ENCODE peak calls at places on chromosomes 3 and 15, in seven cellular contexts. A is uterus, W is MM.1S, F is keratinocyte, K is HCT116, T is heart right ventricle, X is fibroblast of pulmonary artery. V is an unnamed sample.

GRCh38 chr15:70704166-70704565 is 59.2 kb downstream of the UACA start:
- DNase-seq in F (no peak), W (no peak), K (no peak), X (no peak), T (no peak), A (no peak), V (no peak)

GRCh38 chr3:60365360-60365759 is 885.9 kb downstream of the FHIT start:
- DNase-seq in K (no peak), F (no peak), T (no peak), X (peak), A (no peak), W (no peak), V (no peak)

GRCh38 chr3:50256978-50257890 is 11.7 kb upstream of the SEMA3B start:
- DNase-seq in W (peak), F (no peak), X (peak), A (no peak), K (no peak), T (no peak), V (no peak)

GRCh38 chr3:124587053-124587408 is 143.2 kb upstream of the UMPS start:
- DNase-seq in K (no peak), X (no peak), A (no peak), T (no peak), F (no peak), W (no peak), V (no peak)

GRCh38 chr3:31008986-31009385 is 114.5 kb upstream of the GADL1 start:
- DNase-seq in X (peak), K (no peak), W (no peak), F (peak), T (no peak), A (no peak), V (no peak)

GRCh38 chr15:55917881-55918296 is 75.5 kb downstream of the NEDD4 start:
- DNase-seq in F (peak), X (peak), A (peak), K (peak), T (no peak), W (peak), V (peak)

GRCh38 chr15:67190326-67190725 is 64.1 kb downstream of the AAGAB start:
- DNase-seq in A (no peak), K (no peak), F (no peak), X (no peak), W (no peak), T (no peak), V (no peak)

GRCh38 chr3:194163697-194164096 is 27.7 kb downstream of the HES1 start:
- DNase-seq in A (no peak), F (no peak), K (no peak), T (no peak), X (no peak), W (no peak), V (no peak)

GRCh38 chr3:129413687-129414506 is 14.5 kb downstream of the EFCAB12 start:
- DNase-seq in T (no peak), W (no peak), X (peak), A (no peak), F (no peak), K (no peak), V (peak)

GRCh38 chr3:60584250-60584649 is 667.0 kb downstream of the FHIT start:
- DNase-seq in A (no peak), X (no peak), T (no peak), F (no peak), W (no peak), K (no peak), V (no peak)

GRCh38 chr3:10945683-10946287 is 46.8 kb upstream of the SLC6A1 start:
- DNase-seq in F (no peak), A (peak), W (peak), X (peak), K (peak), T (peak), V (no peak)

GRCh38 chr15:101309436-101310162 is 14.6 kb upstream of the SNRPA1 start:
- DNase-seq in W (no peak), X (no peak), T (no peak), F (no peak), K (no peak), A (peak), V (no peak)

GRCh38 chr3:27353221-27353620 is 16.0 kb downstream of the NEK10 start:
- DNase-seq in K (no peak), F (no peak), T (no peak), A (no peak), W (no peak), X (peak), V (no peak)

GRCh38 chr3:34178415-34178814 is 380.0 kb downstream of the PDCD6IP start:
- DNase-seq in F (no peak), W (no peak), K (no peak), A (no peak), T (no peak), X (peak), V (no peak)

GRCh38 chr3:117788086-117788485 is 1078.5 kb downstream of the TUSC7 start:
- DNase-seq in K (no peak), F (no peak), X (peak), A (no peak), T (no peak), W (no peak), V (peak)

GRCh38 chr3:44099566-44100297 is 142.0 kb upstream of the TOPAZ1 start:
- DNase-seq in K (no peak), A (no peak), F (no peak), X (no peak), T (no peak), W (no peak), V (no peak)

GRCh38 chr3:12484983-12485327 is 675 bp downstream of the TSEN2 start:
- DNase-seq in K (no peak), X (no peak), T (no peak), F (no peak), W (no peak), A (no peak), V (no peak)

GRCh38 chr3:12483872-12484197 is 445 bp upstream of the TSEN2 start:
- DNase-seq in T (no peak), W (no peak), K (no peak), A (no peak), F (no peak), X (no peak), V (no peak)

GRCh38 chr3:12484198-12484982 is at the start of gene TSEN2:
- DNase-seq in A (peak), T (peak), W (peak), K (peak), F (peak), X (peak), V (peak)

GRCh38 chr3:12486001-12486400 is 1.7 kb downstream of the TSEN2 start:
- DNase-seq in W (no peak), A (no peak), K (no peak), T (no peak), X (no peak), F (no peak), V (no peak)

GRCh38 chr3:12483364-12483763 is 916 bp upstream of the TSEN2 start:
- DNase-seq in K (no peak), T (no peak), X (peak), A (no peak), W (no peak), F (no peak), V (no peak)
- H3K4me3 ChIP-seq in K (peak), T (peak), X (no peak), A (peak), W (peak), F (no peak), V (no peak)

GRCh38 chr3:207973-208372 is 11.4 kb downstream of the CHL1 start:
- DNase-seq in F (no peak), X (no peak), T (no peak), A (no peak), K (no peak), W (no peak), V (no peak)
- TF ChIP-seq CTCF in F (no peak), X (no peak), T (no peak), A (no peak), K (no peak), W (no peak), V (no peak)

DNA sequence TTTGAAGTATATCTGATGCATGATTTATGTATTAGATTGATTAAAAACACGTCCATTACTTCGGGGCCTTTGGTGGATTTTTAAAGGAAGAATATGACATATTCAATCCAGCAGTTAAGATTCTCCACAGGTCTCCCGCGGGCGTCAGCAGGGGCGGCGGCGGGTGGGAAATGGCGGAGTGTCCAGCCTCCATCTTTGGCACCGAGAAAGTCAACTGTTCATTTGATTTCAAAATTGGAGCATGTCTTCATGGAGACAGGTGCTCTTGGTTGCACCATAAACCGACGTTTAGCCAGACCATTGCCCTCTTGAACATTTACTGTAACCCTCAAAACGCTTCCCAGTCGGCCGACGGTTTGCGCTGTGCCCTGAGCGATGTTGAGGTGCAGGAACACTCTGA is 7.2 kb upstream of the NANOGP8 start:
- DNase-seq in K (no peak), X (no peak), A (no peak), W (no peak), F (no peak), T (no peak), V (no peak)
- H3K4me3 ChIP-seq in K (no peak), X (no peak), A (no peak), W (no peak), F (no peak), T (no peak), V (no peak)

GRCh38 chr3:13931172-13931571 is 51.3 kb upstream of the WNT7A start:
- DNase-seq in W (no peak), K (no peak), T (no peak), X (no peak), A (no peak), F (no peak), V (no peak)

GRCh38 chr3:13932578-13933295 is 52.9 kb upstream of the WNT7A start:
- DNase-seq in K (no peak), T (peak), F (no peak), W (no peak), X (no peak), A (no peak), V (no peak)

GRCh38 chr3:13927295-13927694 is 47.4 kb upstream of the WNT7A start:
- DNase-seq in F (no peak), W (no peak), A (no peak), K (peak), X (no peak), T (no peak), V (no peak)
- TF ChIP-seq CTCF in F (no peak), W (no peak), A (no peak), K (peak), X (no peak), T (peak), V (peak)

V was measured in AG09309.